ENCODE peak calls at places on chromosome 18, in six cellular contexts. One of them, this sample, is unnamed.

GRCh38 chr18:39913790-39914366 is 2041.2 kb upstream of the PIK3C3 start:
- DNase-seq in AG09309: no peak
- DNase-seq in neural progenitor cell: no peak
- DNase-seq in IMR-90: no peak
- DNase-seq in epithelial cell of esophagus: peak
- DNase-seq in adrenal gland: no peak
- DNase-seq in this sample: no peak

GRCh38 chr18:24378598-24378997 is 19.0 kb downstream of the OSBPL1A start:
- DNase-seq in neural progenitor cell: peak
- DNase-seq in adrenal gland: no peak
- DNase-seq in AG09309: no peak
- DNase-seq in IMR-90: no peak
- DNase-seq in epithelial cell of esophagus: no peak
- DNase-seq in this sample: no peak

GRCh38 chr18:36580874-36581750 is 247.7 kb downstream of the TPGS2 start:
- DNase-seq in epithelial cell of esophagus: peak
- DNase-seq in adrenal gland: no peak
- DNase-seq in neural progenitor cell: no peak
- DNase-seq in IMR-90: peak
- DNase-seq in AG09309: peak
- DNase-seq in this sample: peak

GRCh38 chr18:22224339-22224738 is 55.0 kb downstream of the GATA6 start:
- DNase-seq in epithelial cell of esophagus: peak
- DNase-seq in adrenal gland: no peak
- DNase-seq in IMR-90: no peak
- DNase-seq in neural progenitor cell: no peak
- DNase-seq in AG09309: no peak
- DNase-seq in this sample: no peak

GRCh38 chr18:69865656-69866241 is 81.9 kb downstream of the CD226 start:
- DNase-seq in IMR-90: no peak
- DNase-seq in AG09309: no peak
- DNase-seq in neural progenitor cell: no peak
- DNase-seq in adrenal gland: no peak
- DNase-seq in epithelial cell of esophagus: no peak
- DNase-seq in this sample: peak

GRCh38 chr18:39776766-39777165 is 2178.3 kb upstream of the PIK3C3 start:
- DNase-seq in IMR-90: no peak
- DNase-seq in adrenal gland: no peak
- DNase-seq in neural progenitor cell: no peak
- DNase-seq in AG09309: no peak
- DNase-seq in epithelial cell of esophagus: no peak
- DNase-seq in this sample: no peak

GRCh38 chr18:23155537-23155936 is 20.3 kb downstream of the CABLES1 start:
- DNase-seq in epithelial cell of esophagus: peak
- DNase-seq in AG09309: no peak
- DNase-seq in neural progenitor cell: no peak
- DNase-seq in IMR-90: no peak
- DNase-seq in adrenal gland: no peak
- DNase-seq in this sample: no peak

GRCh38 chr18:24559474-24560018 is 99.1 kb downstream of the HRH4 start:
- DNase-seq in epithelial cell of esophagus: no peak
- DNase-seq in AG09309: no peak
- DNase-seq in adrenal gland: no peak
- DNase-seq in IMR-90: no peak
- DNase-seq in neural progenitor cell: no peak
- DNase-seq in this sample: no peak

GRCh38 chr18:67672142-67672541 is 155.6 kb upstream of the DSEL start:
- DNase-seq in adrenal gland: no peak
- DNase-seq in AG09309: no peak
- DNase-seq in epithelial cell of esophagus: peak
- DNase-seq in IMR-90: peak
- DNase-seq in neural progenitor cell: no peak
- DNase-seq in this sample: no peak

GRCh38 chr18:73793386-73793785 is 354.2 kb downstream of the FBXO15 start:
- DNase-seq in neural progenitor cell: no peak
- DNase-seq in AG09309: peak
- DNase-seq in adrenal gland: no peak
- DNase-seq in epithelial cell of esophagus: peak
- DNase-seq in IMR-90: peak
- DNase-seq in this sample: no peak

GRCh38 chr18:67633939-67634338 is 117.4 kb upstream of the DSEL start:
- DNase-seq in adrenal gland: no peak
- DNase-seq in epithelial cell of esophagus: no peak
- DNase-seq in AG09309: no peak
- DNase-seq in neural progenitor cell: no peak
- DNase-seq in IMR-90: no peak
- DNase-seq in this sample: no peak

GRCh38 chr18:73681912-73682311 is 465.7 kb downstream of the FBXO15 start:
- DNase-seq in IMR-90: no peak
- DNase-seq in neural progenitor cell: no peak
- DNase-seq in adrenal gland: no peak
- DNase-seq in AG09309: no peak
- DNase-seq in epithelial cell of esophagus: no peak
- DNase-seq in this sample: no peak

GRCh38 chr18:37493352-37493935 is 72.2 kb downstream of the CELF4 start:
- DNase-seq in adrenal gland: no peak
- DNase-seq in epithelial cell of esophagus: no peak
- DNase-seq in IMR-90: no peak
- DNase-seq in neural progenitor cell: no peak
- DNase-seq in AG09309: no peak
- DNase-seq in this sample: no peak

GRCh38 chr18:26405190-26405781 is 143.1 kb downstream of the KCTD1 start:
- DNase-seq in epithelial cell of esophagus: peak
- DNase-seq in adrenal gland: peak
- DNase-seq in AG09309: no peak
- DNase-seq in neural progenitor cell: peak
- DNase-seq in IMR-90: peak
- DNase-seq in this sample: no peak

GRCh38 chr18:78526923-78527775 is 452.5 kb upstream of the SALL3 start:
- DNase-seq in epithelial cell of esophagus: no peak
- DNase-seq in AG09309: no peak
- DNase-seq in neural progenitor cell: peak
- DNase-seq in IMR-90: no peak
- DNase-seq in adrenal gland: no peak
- DNase-seq in this sample: no peak

GRCh38 chr18:78528437-78529228 is 451.0 kb upstream of the SALL3 start:
- DNase-seq in IMR-90: no peak
- DNase-seq in neural progenitor cell: peak
- DNase-seq in AG09309: no peak
- DNase-seq in adrenal gland: no peak
- DNase-seq in epithelial cell of esophagus: no peak
- DNase-seq in this sample: no peak

GRCh38 chr18:78526275-78526674 is 453.3 kb upstream of the SALL3 start:
- DNase-seq in AG09309: no peak
- DNase-seq in epithelial cell of esophagus: no peak
- DNase-seq in IMR-90: no peak
- DNase-seq in adrenal gland: no peak
- DNase-seq in neural progenitor cell: no peak
- DNase-seq in this sample: no peak

GRCh38 chr18:78525364-78526111 is 454.1 kb upstream of the SALL3 start:
- DNase-seq in AG09309: no peak
- DNase-seq in adrenal gland: no peak
- DNase-seq in neural progenitor cell: no peak
- DNase-seq in epithelial cell of esophagus: no peak
- DNase-seq in IMR-90: peak
- DNase-seq in this sample: no peak

GRCh38 chr18:78527984-78528383 is 451.6 kb upstream of the SALL3 start:
- DNase-seq in IMR-90: no peak
- DNase-seq in adrenal gland: no peak
- DNase-seq in epithelial cell of esophagus: no peak
- DNase-seq in neural progenitor cell: no peak
- DNase-seq in AG09309: no peak
- DNase-seq in this sample: no peak
- H3K4me3 ChIP-seq in IMR-90: no peak
- H3K4me3 ChIP-seq in adrenal gland: no peak
- H3K4me3 ChIP-seq in epithelial cell of esophagus: no peak
- H3K4me3 ChIP-seq in neural progenitor cell: no peak
- H3K4me3 ChIP-seq in AG09309: no peak
- H3K4me3 ChIP-seq in this sample: no peak

DNA sequence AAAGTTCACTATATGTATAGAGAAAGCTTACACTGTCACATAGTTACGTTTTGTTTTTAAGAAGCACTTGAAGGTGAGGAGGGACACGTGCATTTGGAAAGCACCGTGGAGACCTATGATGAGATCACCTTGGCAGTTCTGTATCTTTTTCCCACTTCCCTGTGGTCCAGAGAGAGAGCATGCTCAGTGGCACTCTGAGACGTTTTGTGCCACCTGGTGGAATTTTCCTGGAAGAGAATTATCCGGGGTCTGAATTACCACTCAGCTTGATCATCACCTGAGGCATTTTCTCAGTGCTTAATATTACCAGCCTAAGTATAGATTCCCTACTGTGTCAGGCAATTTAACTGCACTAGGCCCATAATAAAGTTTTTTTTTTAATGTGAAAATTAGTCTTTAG is 469.4 kb upstream of the SMIM21 start:
- DNase-seq in epithelial cell of esophagus: peak
- DNase-seq in IMR-90: no peak
- DNase-seq in AG09309: no peak
- DNase-seq in neural progenitor cell: peak
- DNase-seq in adrenal gland: no peak
- DNase-seq in this sample: no peak
- TF ChIP-seq CTCF in epithelial cell of esophagus: peak
- TF ChIP-seq CTCF in IMR-90: no peak
- TF ChIP-seq CTCF in AG09309: no peak
- TF ChIP-seq CTCF in neural progenitor cell: peak
- TF ChIP-seq CTCF in adrenal gland: no peak
- TF ChIP-seq CTCF in this sample: no peak

GRCh38 chr18:655445-655844 is 2.0 kb upstream of the TYMS start:
- DNase-seq in epithelial cell of esophagus: no peak
- DNase-seq in IMR-90: no peak
- DNase-seq in AG09309: no peak
- DNase-seq in neural progenitor cell: no peak
- DNase-seq in adrenal gland: no peak
- DNase-seq in this sample: no peak
- H3K4me3 ChIP-seq in epithelial cell of esophagus: no peak
- H3K4me3 ChIP-seq in IMR-90: no peak
- H3K4me3 ChIP-seq in AG09309: no peak
- H3K4me3 ChIP-seq in neural progenitor cell: no peak
- H3K4me3 ChIP-seq in adrenal gland: no peak
- H3K4me3 ChIP-seq in this sample: no peak

GRCh38 chr18:48773821-48774220 is 176.9 kb downstream of the SMAD7 start:
- DNase-seq in IMR-90: no peak
- DNase-seq in neural progenitor cell: no peak
- DNase-seq in epithelial cell of esophagus: no peak
- DNase-seq in adrenal gland: no peak
- DNase-seq in AG09309: no peak
- DNase-seq in this sample: no peak
- TF ChIP-seq CTCF in IMR-90: no peak
- TF ChIP-seq CTCF in neural progenitor cell: no peak
- TF ChIP-seq CTCF in epithelial cell of esophagus: no peak
- TF ChIP-seq CTCF in adrenal gland: no peak
- TF ChIP-seq CTCF in AG09309: no peak
- TF ChIP-seq CTCF in this sample: no peak

GRCh38 chr18:49564435-49564834 is 2.6 kb downstream of the LIPG start:
- DNase-seq in IMR-90: no peak
- DNase-seq in AG09309: no peak
- DNase-seq in adrenal gland: no peak
- DNase-seq in epithelial cell of esophagus: no peak
- DNase-seq in neural progenitor cell: no peak
- DNase-seq in this sample: no peak

GRCh38 chr18:49566217-49566616 is 4.4 kb downstream of the LIPG start:
- DNase-seq in epithelial cell of esophagus: no peak
- DNase-seq in AG09309: no peak
- DNase-seq in IMR-90: no peak
- DNase-seq in adrenal gland: no peak
- DNase-seq in neural progenitor cell: no peak
- DNase-seq in this sample: no peak

GRCh38 chr18:49566985-49567384 is 5.1 kb downstream of the LIPG start:
- DNase-seq in epithelial cell of esophagus: no peak
- DNase-seq in IMR-90: no peak
- DNase-seq in AG09309: no peak
- DNase-seq in adrenal gland: no peak
- DNase-seq in neural progenitor cell: no peak
- DNase-seq in this sample: no peak

GRCh38 chr18:49565101-49565500 is 3.2 kb downstream of the LIPG start:
- DNase-seq in epithelial cell of esophagus: no peak
- DNase-seq in neural progenitor cell: no peak
- DNase-seq in AG09309: no peak
- DNase-seq in IMR-90: no peak
- DNase-seq in adrenal gland: no peak
- DNase-seq in this sample: no peak

GRCh38 chr18:49565656-49566055 is 3.8 kb downstream of the LIPG start:
- DNase-seq in neural progenitor cell: peak
- DNase-seq in adrenal gland: peak
- DNase-seq in epithelial cell of esophagus: no peak
- DNase-seq in IMR-90: peak
- DNase-seq in AG09309: no peak
- DNase-seq in this sample: no peak
- H3K4me3 ChIP-seq in neural progenitor cell: no peak
- H3K4me3 ChIP-seq in adrenal gland: no peak
- H3K4me3 ChIP-seq in epithelial cell of esophagus: no peak
- H3K4me3 ChIP-seq in IMR-90: no peak
- H3K4me3 ChIP-seq in AG09309: no peak
- H3K4me3 ChIP-seq in this sample: no peak

GRCh38 chr18:34821669-34822210 is 111.6 kb downstream of the DTNA start:
- DNase-seq in neural progenitor cell: no peak
- DNase-seq in epithelial cell of esophagus: no peak
- DNase-seq in adrenal gland: no peak
- DNase-seq in IMR-90: peak
- DNase-seq in AG09309: no peak
- DNase-seq in this sample: no peak
- TF ChIP-seq CTCF in neural progenitor cell: peak
- TF ChIP-seq CTCF in epithelial cell of esophagus: no peak
- TF ChIP-seq CTCF in adrenal gland: no peak
- TF ChIP-seq CTCF in IMR-90: no peak
- TF ChIP-seq CTCF in AG09309: no peak
- TF ChIP-seq CTCF in this sample: no peak

DNA sequence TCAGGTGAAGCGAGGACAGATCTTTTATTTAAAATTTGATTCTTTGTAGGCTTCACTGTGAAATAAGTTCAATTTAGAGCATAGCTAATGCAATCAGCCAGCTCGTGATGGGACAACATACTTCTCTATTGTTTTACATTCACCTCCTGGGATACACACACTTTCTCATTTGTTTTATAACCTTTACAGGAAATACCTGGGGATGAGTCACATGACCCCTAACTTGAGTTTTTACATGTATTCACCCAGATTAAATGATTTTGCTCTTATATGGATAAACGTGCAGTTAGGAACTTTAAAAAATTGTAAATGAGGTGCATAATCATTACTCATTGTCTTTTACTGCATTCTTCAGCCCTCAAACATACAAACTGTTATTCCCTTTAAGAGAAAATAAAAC is 152.1 kb downstream of the NEDD4L start:
- DNase-seq in IMR-90: no peak
- DNase-seq in neural progenitor cell: no peak
- DNase-seq in epithelial cell of esophagus: peak
- DNase-seq in AG09309: no peak
- DNase-seq in adrenal gland: no peak
- DNase-seq in this sample: no peak
- H3K4me3 ChIP-seq in IMR-90: no peak
- H3K4me3 ChIP-seq in neural progenitor cell: no peak
- H3K4me3 ChIP-seq in epithelial cell of esophagus: no peak
- H3K4me3 ChIP-seq in AG09309: no peak
- H3K4me3 ChIP-seq in adrenal gland: no peak
- H3K4me3 ChIP-seq in this sample: peak

GRCh38 chr18:292271-292670 is 24.4 kb upstream of the THOC1 start:
- DNase-seq in IMR-90: no peak
- DNase-seq in neural progenitor cell: no peak
- DNase-seq in adrenal gland: no peak
- DNase-seq in epithelial cell of esophagus: no peak
- DNase-seq in AG09309: no peak
- DNase-seq in this sample: no peak
- TF ChIP-seq CTCF in IMR-90: peak
- TF ChIP-seq CTCF in neural progenitor cell: no peak
- TF ChIP-seq CTCF in adrenal gland: no peak
- TF ChIP-seq CTCF in epithelial cell of esophagus: no peak
- TF ChIP-seq CTCF in AG09309: peak
- TF ChIP-seq CTCF in this sample: no peak